ENCODE peak calls at places on chromosomes 13 and 19, in eight cellular contexts. V is HFF-Myc; X is ELR; G is IMR-90; M is activated naive CD8-positive, alpha-beta T cell treated with anti-CD3 and anti-CD28 coated beads, Interleukin-2, amount 10 ng/mL, durations not matched to agents 7 days and 5 days; Q is tibial artery; S is NCI-H1105 treated with DMSO at 0.1 percent for 48 hours; R is stimulated activated CD8-positive, alpha-beta memory T cell treated with anti-CD3 and anti-CD28 coated beads, Interleukin-12 subunit alpha, Interleukin-12 subunit beta, amount 100 ng/mL, for 1 hour. A is an unnamed sample.

GRCh38 chr13:27005976-27006518 is 165.6 kb downstream of the USP12 start:
- DNase-seq in M (no peak), V (no peak), Q (no peak), X (no peak), G (no peak), S (no peak), R (no peak), A (no peak)

GRCh38 chr13:111166882-111167281 is 51.8 kb downstream of the ARHGEF7 start:
- DNase-seq in V (no peak), R (no peak), X (no peak), G (no peak), M (no peak), Q (no peak), S (no peak), A (no peak)

GRCh38 chr19:46218160-46218559 is 11.4 kb upstream of the IGFL1 start:
- DNase-seq in M (peak; percentile 52), Q (no peak), V (peak; percentile 30), X (peak; percentile 16), R (no peak), G (peak; percentile 6), S (no peak), A (peak; percentile 39)

GRCh38 chr13:101919541-101920306 is 467.2 kb downstream of the ITGBL1 start:
- DNase-seq in G (peak; percentile 10), R (no peak), M (no peak), X (peak; percentile 19), S (peak; percentile 49), Q (no peak), V (no peak), A (no peak)

GRCh38 chr19:29467824-29468401 is 57.9 kb upstream of the VSTM2B start:
- DNase-seq in G (peak; percentile 21), V (peak; percentile 4), S (peak; percentile 46), M (no peak), X (peak; percentile 62), Q (no peak), R (no peak), A (peak; percentile 54)

GRCh38 chr19:4343845-4344713 is 717 bp downstream of the MPND start:
- DNase-seq in V (no peak), G (no peak), R (no peak), M (no peak), S (no peak), X (no peak), Q (peak; percentile 49), A (no peak)

GRCh38 chr19:39982883-39983282 is 11.9 kb downstream of the PSMC4 start:
- DNase-seq in V (no peak), S (no peak), Q (no peak), X (no peak), M (no peak), R (no peak), G (no peak), A (no peak)

GRCh38 chr13:106286811-106287210 is 248.7 kb downstream of the EFNB2 start:
- DNase-seq in R (no peak), Q (no peak), G (no peak), V (no peak), M (no peak), X (peak; percentile 42), S (no peak), A (no peak)

GRCh38 chr19:5143471-5144411 is 174.8 kb downstream of the KDM4B start:
- DNase-seq in G (no peak), Q (no peak), M (peak; percentile 43), V (no peak), S (no peak), R (no peak), X (no peak), A (no peak)

GRCh38 chr19:30312582-30313352 is 59.4 kb upstream of the ZNF536 start:
- DNase-seq in X (no peak), V (no peak), G (no peak), Q (no peak), S (no peak), R (no peak), M (no peak), A (no peak)

GRCh38 chr13:70203661-70204229 is 95.5 kb upstream of the KLHL1 start:
- DNase-seq in R (no peak), Q (no peak), M (no peak), V (no peak), S (no peak), G (no peak), X (peak; percentile 35), A (peak; percentile 26)

GRCh38 chr19:49515767-49516166 is 3.3 kb downstream of the FCGRT start:
- DNase-seq in M (no peak), R (no peak), V (no peak), S (no peak), X (no peak), G (no peak), Q (peak; percentile 75), A (no peak)

GRCh38 chr13:113006660-113007059 is 37.6 kb downstream of the MCF2L start:
- DNase-seq in R (no peak), V (no peak), M (no peak), Q (no peak), G (no peak), S (no peak), X (no peak), A (no peak)

GRCh38 chr13:50365300-50365682 is 350.0 kb downstream of the KCNRG start:
- DNase-seq in S (no peak), R (no peak), X (peak; percentile 10), G (no peak), Q (no peak), V (no peak), M (no peak), A (no peak)

GRCh38 chr13:105410602-105411001 is 1124.9 kb downstream of the EFNB2 start:
- DNase-seq in Q (peak; percentile 40), G (peak; percentile 12), R (no peak), M (peak; percentile 46), X (peak; percentile 37), S (peak; percentile 20), V (peak; percentile 7), A (peak; percentile 33)

GRCh38 chr13:42417624-42418023 is 145.7 kb downstream of the AKAP11 start:
- DNase-seq in X (no peak), R (no peak), S (no peak), M (no peak), V (no peak), Q (no peak), G (no peak), A (no peak)

GRCh38 chr13:101520672-101521071 is 68.2 kb downstream of the ITGBL1 start:
- DNase-seq in G (peak; percentile 86), S (no peak), R (no peak), Q (no peak), X (peak; percentile 96), M (peak; percentile 30), V (peak; percentile 80), A (peak; percentile 68)

GRCh38 chr13:41344358-41344757 is 33.3 kb downstream of the NAA16 start:
- DNase-seq in Q (no peak), V (no peak), G (no peak), S (no peak), X (no peak), M (no peak), R (no peak), A (no peak)